ENCODE peak calls at places on chromosome 13, in four cellular contexts. M is HCT116, D is GM23338, X is uterus. O is an unnamed sample.

GRCh38 chr13:113612626-113613025 is 28.1 kb downstream of the TFDP1 start:
- DNase-seq in M (no peak), D (no peak), X (no peak), O (no peak)

GRCh38 chr13:114024603-114025431 is 50.9 kb upstream of the C13orf46 start:
- DNase-seq in M (no peak), D (no peak), X (no peak), O (no peak)

GRCh38 chr13:51801631-51802099 is 2.3 kb downstream of the DHRS12 start:
- DNase-seq in M (no peak), D (no peak), X (no peak), O (no peak)

GRCh38 chr13:41075034-41075433 is 13.7 kb downstream of the WBP4 start:
- DNase-seq in M (no peak), D (peak; percentile 68), X (no peak), O (peak; percentile 31)

GRCh38 chr13:62129000-62129551 is 713.4 kb upstream of the PCDH20 start:
- DNase-seq in M (no peak), D (no peak), X (no peak), O (no peak)

GRCh38 chr13:29081036-29081435 is 260.9 kb downstream of the MTUS2 start:
- DNase-seq in M (no peak), D (no peak), X (no peak), O (no peak)

GRCh38 chr13:97758317-97758716 is 195.2 kb upstream of the IPO5 start:
- DNase-seq in M (no peak), D (no peak), X (no peak), O (no peak)

GRCh38 chr13:31965361-31966066 is 66.1 kb upstream of the FRY start:
- DNase-seq in M (no peak), D (no peak), X (no peak), O (peak; percentile 47)

GRCh38 chr13:113485545-113485944 is 5.0 kb downstream of the DCUN1D2 start:
- DNase-seq in M (no peak), D (no peak), X (no peak), O (no peak)

GRCh38 chr13:51557875-51558604 is 26.2 kb upstream of the WDFY2 start:
- DNase-seq in M (no peak), D (no peak), X (peak; percentile 44), O (peak; percentile 97)

GRCh38 chr13:47837906-47838305 is 163.2 kb downstream of the SUCLA2 start:
- DNase-seq in M (no peak), D (no peak), X (no peak), O (no peak)

GRCh38 chr13:71774863-71775262 is 92.1 kb downstream of the DACH1 start:
- DNase-seq in M (no peak), D (no peak), X (no peak), O (no peak)

GRCh38 chr13:93305886-93306285 is 79.3 kb downstream of the GPC6 start:
- DNase-seq in M (no peak), D (no peak), X (no peak), O (no peak)

GRCh38 chr13:113584205-113584869 is at the start of gene TFDP1:
- DNase-seq in M (peak; percentile 79), D (peak; percentile 88), X (peak; percentile 62), O (peak; percentile 52)

GRCh38 chr13:112643759-112644459 is 45.9 kb upstream of the ATP11A start:
- DNase-seq in M (no peak), D (no peak), X (peak; percentile 11), O (no peak)

GRCh38 chr13:94154362-94154761 is 325.1 kb downstream of the DCT start:
- DNase-seq in M (no peak), D (no peak), X (no peak), O (peak; percentile 8)

GRCh38 chr13:79710376-79710775 is 229.4 kb downstream of the NDFIP2 start:
- DNase-seq in M (no peak), D (no peak), X (no peak), O (peak; percentile 32)

GRCh38 chr13:110731072-110731471 is 17.6 kb downstream of the ING1 start:
- DNase-seq in M (no peak), D (no peak), X (no peak), O (no peak)

GRCh38 chr13:25771208-25771607 is 280.6 kb downstream of the SHISA2 start:
- DNase-seq in M (no peak), D (no peak), X (no peak), O (peak; percentile 91)

GRCh38 chr13:112752211-112752610 is 62.4 kb downstream of the ATP11A start:
- DNase-seq in M (no peak), D (no peak), X (no peak), O (no peak)

GRCh38 chr13:64753606-64754005 is 2476.5 kb downstream of the PCDH9 start:
- DNase-seq in M (no peak), D (no peak), X (no peak), O (peak; percentile 7)

GRCh38 chr13:88068316-88068715 is 397.1 kb downstream of the SLITRK5 start:
- DNase-seq in M (no peak), D (no peak), X (no peak), O (no peak)

GRCh38 chr13:100521912-100522490 is 66.6 kb downstream of the GGACT start:
- DNase-seq in M (no peak), D (no peak), X (no peak), O (no peak)

GRCh38 chr13:59976856-59977255 is 186.9 kb downstream of the DIAPH3 start:
- DNase-seq in M (no peak), D (no peak), X (no peak), O (no peak)

GRCh38 chr13:59975807-59976445 is 187.8 kb downstream of the DIAPH3 start:
- DNase-seq in M (no peak), D (peak; percentile 17), X (no peak), O (no peak)

GRCh38 chr13:59979589-59979988 is 184.1 kb downstream of the DIAPH3 start:
- DNase-seq in M (no peak), D (no peak), X (no peak), O (no peak)

GRCh38 chr13:59982631-59983382 is 180.9 kb downstream of the DIAPH3 start:
- DNase-seq in M (no peak), D (no peak), X (no peak), O (peak; percentile 15)

DNA sequence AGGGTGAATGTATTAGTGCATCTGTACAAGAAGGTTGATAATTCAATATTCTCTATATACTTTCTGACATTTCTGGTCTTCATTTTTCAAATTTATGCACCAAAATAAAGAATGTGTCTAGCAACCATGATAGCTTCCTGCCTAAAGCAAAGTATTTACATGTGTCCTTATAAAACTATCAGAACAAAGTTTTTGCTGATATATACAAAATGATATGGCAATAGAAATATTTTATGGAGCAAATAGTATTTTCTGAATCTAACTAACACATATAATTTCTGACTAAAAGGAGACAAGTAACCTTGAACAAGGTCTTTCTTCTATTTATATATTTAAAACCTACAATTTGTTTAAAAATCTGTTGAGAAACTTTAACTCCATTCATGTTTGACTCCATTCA is 184.9 kb downstream of the DIAPH3 start:
- DNase-seq in M (no peak), D (no peak), X (no peak), O (no peak)
- H3K4me3 ChIP-seq in M (no peak overlapping the region), D (no peak overlapping the region), X (no peak overlapping the region), O (no peak overlapping the region)

GRCh38 chr13:66689037-66689619 is 541.0 kb downstream of the PCDH9 start:
- DNase-seq in M (no peak), D (peak; percentile 19), X (no peak), O (no peak)
- TF ChIP-seq CTCF in M (no peak), D (peak; percentile 38), X (no peak), O (no peak)

DNA sequence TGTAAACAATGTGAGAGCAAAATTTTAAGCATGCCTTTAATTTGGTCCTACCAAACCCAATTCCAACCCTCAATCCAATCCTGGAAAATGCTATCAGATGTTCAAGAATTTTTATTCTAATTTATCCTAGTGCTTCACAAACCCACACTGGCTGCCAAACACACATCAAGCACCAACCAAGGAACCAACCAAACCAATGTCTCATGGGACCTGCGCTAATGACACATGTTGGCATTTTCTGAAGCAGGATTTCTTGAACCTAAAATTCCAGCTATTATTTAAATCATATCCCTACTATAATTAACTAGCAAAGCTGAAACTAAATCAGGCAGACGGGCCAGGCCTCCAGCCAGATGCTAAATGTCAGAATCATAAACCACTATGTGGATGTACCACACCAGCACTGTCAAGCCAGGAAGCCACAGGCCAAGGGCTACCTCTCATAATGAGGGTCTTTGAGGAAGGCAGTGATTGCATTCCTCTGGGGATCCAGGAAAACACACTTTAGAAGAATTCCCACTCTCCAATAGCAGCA is 5.8 kb downstream of the LATS2 start:
- DNase-seq in M (no peak), D (no peak), X (no peak), O (no peak)
- H3K36me3 ChIP-seq in M (no peaks in the 10 kb centered on the region), D (peaks cover 4% of the 10 kb centered on the region), X (no peaks in the 10 kb centered on the region), O (peaks cover 2% of the 10 kb centered on the region)

GRCh38 chr13:33205804-33206221 is 79.7 kb downstream of the STARD13 start:
- DNase-seq in M (no peak), D (peak; percentile 32), X (no peak), O (peak; percentile 14)

GRCh38 chr13:33206425-33206824 is 79.1 kb downstream of the STARD13 start:
- DNase-seq in M (no peak), D (no peak), X (no peak), O (peak; percentile 59)

GRCh38 chr13:33206945-33207615 is 78.5 kb downstream of the STARD13 start:
- DNase-seq in M (no peak), D (no peak), X (no peak), O (no peak)

GRCh38 chr13:33204130-33204927 is 81.2 kb downstream of the STARD13 start:
- DNase-seq in M (no peak), D (no peak), X (peak; percentile 86), O (no peak)

DNA sequence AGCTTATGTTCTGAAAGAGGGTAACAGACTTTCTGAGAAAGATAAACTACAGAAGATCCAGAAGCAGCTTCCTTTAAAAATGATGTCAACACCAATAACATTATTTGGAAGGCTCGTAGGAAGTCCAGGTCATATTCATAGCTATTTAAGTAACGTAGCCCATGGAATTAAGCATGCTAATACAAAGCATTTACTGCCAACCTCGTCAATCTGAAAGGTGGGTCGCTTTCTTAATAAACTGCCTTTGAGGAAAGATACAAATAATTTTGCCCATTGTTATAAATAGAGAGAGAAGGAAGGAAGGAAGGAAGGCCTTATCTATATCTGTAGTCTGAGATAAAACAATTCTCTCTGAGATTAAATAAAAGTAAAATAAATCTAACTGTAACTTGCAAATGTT is 80.3 kb downstream of the STARD13 start:
- DNase-seq in M (no peak), D (no peak), X (no peak), O (no peak)
- H3K4me3 ChIP-seq in M (no peak overlapping the region), D (no peak overlapping the region), X (peak overlapping the region; percentile 31), O (no peak overlapping the region)

DNA sequence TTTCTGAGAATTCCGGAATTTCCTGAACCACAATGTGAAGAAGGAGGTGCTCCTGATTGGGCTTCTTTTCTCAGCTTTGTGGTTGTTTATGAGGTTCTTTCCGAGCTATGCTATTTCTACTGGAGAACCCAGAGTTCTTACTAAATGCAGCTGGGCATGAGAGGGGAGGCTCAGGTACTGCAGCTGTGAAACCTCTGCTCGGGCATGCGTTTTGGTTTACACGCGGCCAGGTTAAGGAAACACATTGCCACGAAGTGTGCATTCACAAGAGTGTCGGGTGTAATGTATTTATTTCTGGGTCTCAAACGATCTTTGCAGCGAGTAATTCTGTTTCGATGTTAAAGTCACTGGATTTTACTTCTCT is 657 bp upstream of the MIR17HG start:
- DNase-seq in M (no peak), D (peak; percentile 34), X (no peak), O (peak; percentile 34)
- TF ChIP-seq CTCF in M (no peak), D (no peak), X (no peak), O (no peak)

GRCh38 chr13:104816716-104817115 is 1718.7 kb downstream of the EFNB2 start:
- DNase-seq in M (no peak), D (no peak), X (no peak), O (no peak)
- H3K36me3 ChIP-seq in M (no peaks in the 10 kb centered on the region), D (no peaks in the 10 kb centered on the region), X (no peaks in the 10 kb centered on the region), O (no peaks in the 10 kb centered on the region)

O was measured in bronchial epithelial cell.